ENCODE peak calls at places on chromosome 13, in six cellular contexts. N is NCI-H748 treated with DMSO at 0.1 percent for 48 hours; B is HFF-Myc; U is naive thymus-derived CD4-positive, alpha-beta T cell; Q is HuH-7; G is choroid plexus epithelial cell. Y is an unnamed sample.

GRCh38 chr13:27638521-27638920 is 16.8 kb downstream of the POLR1D start:
- DNase-seq in N (no peak), B (no peak), U (no peak), Q (no peak), G (peak), Y (no peak)

GRCh38 chr13:52969373-52969772 is 59.2 kb upstream of the OLFM4 start:
- DNase-seq in N (no peak), B (no peak), U (no peak), Q (no peak), G (no peak), Y (no peak)

GRCh38 chr13:29587645-29588044 is 7.8 kb downstream of the SLC7A1 start:
- DNase-seq in N (no peak), B (no peak), U (no peak), Q (no peak), G (peak), Y (no peak)

GRCh38 chr13:23570931-23571330 is 719 bp downstream of the TNFRSF19 start:
- DNase-seq in N (peak), B (peak), U (no peak), Q (no peak), G (peak), Y (no peak)

GRCh38 chr13:97976551-97977375 is 23.3 kb downstream of the IPO5 start:
- DNase-seq in N (peak), B (peak), U (peak), Q (peak), G (no peak), Y (peak)

GRCh38 chr13:28181413-28181812 is 43.1 kb downstream of the PAN3 start:
- DNase-seq in N (no peak), B (no peak), U (no peak), Q (no peak), G (peak), Y (no peak)

GRCh38 chr13:88707652-88708051 is 1036.5 kb downstream of the SLITRK5 start:
- DNase-seq in N (no peak), B (no peak), U (no peak), Q (no peak), G (no peak), Y (no peak)

GRCh38 chr13:40994581-40995230 is 24.4 kb downstream of the ELF1 start:
- DNase-seq in N (no peak), B (no peak), U (no peak), Q (no peak), G (no peak), Y (no peak)

GRCh38 chr13:46556380-46556779 is 3.4 kb downstream of the LRCH1 start:
- DNase-seq in N (no peak), B (no peak), U (no peak), Q (no peak), G (no peak), Y (no peak)

GRCh38 chr13:44489751-44490150 is 86.4 kb downstream of the TSC22D1 start:
- DNase-seq in N (no peak), B (no peak), U (no peak), Q (no peak), G (no peak), Y (no peak)

GRCh38 chr13:99371956-99372355 is 64.8 kb upstream of the GPR183 start:
- DNase-seq in N (no peak), B (no peak), U (peak), Q (no peak), G (no peak), Y (peak)

GRCh38 chr13:82654851-82655517 is 1227.3 kb downstream of the SLITRK1 start:
- DNase-seq in N (no peak), B (no peak), U (no peak), Q (no peak), G (peak), Y (peak)

GRCh38 chr13:32911506-32911905 is 104.7 kb upstream of the KL start:
- DNase-seq in N (peak), B (no peak), U (no peak), Q (peak), G (peak), Y (no peak)

GRCh38 chr13:103164239-103164638 is 98.0 kb upstream of the SLC10A2 start:
- DNase-seq in N (no peak), B (no peak), U (no peak), Q (no peak), G (no peak), Y (no peak)

GRCh38 chr13:59038824-59039223 is 1124.9 kb downstream of the DIAPH3 start:
- DNase-seq in N (peak), B (no peak), U (no peak), Q (no peak), G (peak), Y (no peak)

GRCh38 chr13:110471156-110471832 is 90.2 kb downstream of the RAB20 start:
- DNase-seq in N (no peak), B (no peak), U (no peak), Q (no peak), G (peak), Y (no peak)

GRCh38 chr13:20558982-20559381 is 8.0 kb upstream of the IFT88 start:
- DNase-seq in N (no peak), B (no peak), U (no peak), Q (no peak), G (no peak), Y (no peak)

GRCh38 chr13:98411617-98412310 is 165.1 kb downstream of the STK24 start:
- DNase-seq in N (no peak), B (no peak), U (no peak), Q (no peak), G (peak), Y (no peak)

GRCh38 chr13:98189841-98190505 is 12.9 kb upstream of the RNF113B start:
- DNase-seq in N (no peak), B (no peak), U (no peak), Q (no peak), G (no peak), Y (no peak)

GRCh38 chr13:76722782-76723181 is 163.4 kb downstream of the KCTD12 start:
- DNase-seq in N (no peak), B (no peak), U (no peak), Q (no peak), G (no peak), Y (no peak)

GRCh38 chr13:40490086-40490723 is 176.2 kb downstream of the FOXO1 start:
- DNase-seq in N (no peak), B (no peak), U (peak), Q (no peak), G (no peak), Y (no peak)

GRCh38 chr13:113990321-113990837 is 16.5 kb upstream of the C13orf46 start:
- DNase-seq in N (no peak), B (no peak), U (no peak), Q (no peak), G (no peak), Y (peak)

GRCh38 chr13:103029798-103030197 is 36.4 kb downstream of the SLC10A2 start:
- DNase-seq in N (no peak), B (no peak), U (no peak), Q (no peak), G (no peak), Y (no peak)

GRCh38 chr13:30169442-30169841 is 137.9 kb downstream of the KATNAL1 start:
- DNase-seq in N (no peak), B (no peak), U (no peak), Q (no peak), G (no peak), Y (peak)

GRCh38 chr13:30479154-30479553 is 13.4 kb upstream of the HMGB1 start:
- DNase-seq in N (no peak), B (no peak), U (no peak), Q (peak), G (no peak), Y (no peak)

Y was measured in suprapubic skin.